ENCODE peak calls at places on chromosomes 16 and 17, in seven cellular contexts. Y is lung, M is dorsolateral prefrontal cortex, I is H1, G is SK-N-MC, E is A549, O is cardiac muscle cell. H is an unnamed sample.
A peak's percentile ranks its signal among the peaks of the same experiment; 100 is the strongest.

GRCh38 chr16:56289862-56290261 is 98.6 kb downstream of the GNAO1 start:
- DNase-seq in Y (no peak), M (no peak), I (no peak), G (no peak), E (no peak), O (no peak), H (no peak)

GRCh38 chr16:74743668-74744299 is 30.8 kb downstream of the FA2H start:
- DNase-seq in Y (peak; percentile 91), M (no peak), I (no peak), G (no peak), E (peak; percentile 99), O (peak; percentile 20), H (no peak)

GRCh38 chr17:50973557-50974494 is 107.7 kb upstream of the TOB1 start:
- DNase-seq in Y (no peak), M (no peak), I (no peak), G (no peak), E (no peak), O (no peak), H (no peak)

GRCh38 chr17:49861150-49861884 is 13.4 kb upstream of the TAC4 start:
- DNase-seq in Y (peak; percentile 43), M (peak; percentile 20), I (peak; percentile 77), G (no peak), E (peak; percentile 66), O (peak; percentile 72), H (no peak)

GRCh38 chr16:89067677-89068076 is 26.0 kb upstream of the ACSF3 start:
- DNase-seq in Y (no peak), M (no peak), I (no peak), G (no peak), E (no peak), O (peak; percentile 3), H (no peak)

GRCh38 chr17:32208436-32208835 is 57.2 kb upstream of the RHBDL3 start:
- DNase-seq in Y (no peak), M (no peak), I (no peak), G (no peak), E (no peak), O (no peak), H (no peak)

GRCh38 chr16:85746431-85747227 is 4.3 kb downstream of the C16orf74 start:
- DNase-seq in Y (no peak), M (no peak), I (no peak), G (no peak), E (peak; percentile 59), O (no peak), H (no peak)

GRCh38 chr16:27327586-27327915 is 13.8 kb downstream of the IL4R start:
- DNase-seq in Y (no peak), M (no peak), I (no peak), G (no peak), E (no peak), O (no peak), H (no peak)

GRCh38 chr16:57630931-57631845 is 2.8 kb downstream of the ADGRG1 start:
- DNase-seq in Y (no peak), M (peak; percentile 73), I (no peak), G (no peak), E (no peak), O (no peak), H (peak; percentile 9)

GRCh38 chr17:61833536-61834203 is 29.7 kb downstream of the BRIP1 start:
- DNase-seq in Y (no peak), M (no peak), I (no peak), G (no peak), E (peak; percentile 57), O (peak; percentile 73), H (no peak)

GRCh38 chr17:55652825-55653224 is 69.8 kb downstream of the TMEM100 start:
- DNase-seq in Y (no peak), M (no peak), I (no peak), G (no peak), E (peak; percentile 11), O (no peak), H (no peak)

GRCh38 chr17:72926171-72926570 is 166.3 kb downstream of the SLC39A11 start:
- DNase-seq in Y (no peak), M (no peak), I (no peak), G (no peak), E (no peak), O (no peak), H (no peak)

GRCh38 chr17:50265690-50266306 is 8.5 kb upstream of the TMEM92 start:
- DNase-seq in Y (no peak), M (no peak), I (no peak), G (no peak), E (no peak), O (no peak), H (no peak)

GRCh38 chr16:88785106-88785924 is at the start of gene PIEZO1:
- DNase-seq in Y (peak; percentile 79), M (peak; percentile 42), I (no peak), G (no peak), E (peak; percentile 70), O (peak; percentile 70), H (peak; percentile 72)

GRCh38 chr17:4101799-4102405 is 40.9 kb downstream of the ZZEF1 start:
- DNase-seq in Y (no peak), M (no peak), I (no peak), G (no peak), E (no peak), O (no peak), H (no peak)
- H3K27ac ChIP-seq in Y (peak overlapping the region; percentile 53), M (peak overlapping the region; percentile 83), I (no peak overlapping the region), G (no peak overlapping the region), E (no peak overlapping the region), O (peak overlapping the region; percentile 76), H (peak overlapping the region; percentile 71)

GRCh38 chr16:81443688-81444447 is 740 bp upstream of the CMIP start:
- DNase-seq in Y (no peak), M (no peak), I (peak; percentile 74), G (no peak), E (no peak), O (no peak), H (peak; percentile 54)
- H3K27ac ChIP-seq in Y (peak overlapping the region; percentile 17), M (peak overlapping the region; percentile 66), I (no peak overlapping the region), G (no peak overlapping the region), E (peak overlapping the region; percentile 98), O (no peak overlapping the region), H (no peak overlapping the region)

DNA sequence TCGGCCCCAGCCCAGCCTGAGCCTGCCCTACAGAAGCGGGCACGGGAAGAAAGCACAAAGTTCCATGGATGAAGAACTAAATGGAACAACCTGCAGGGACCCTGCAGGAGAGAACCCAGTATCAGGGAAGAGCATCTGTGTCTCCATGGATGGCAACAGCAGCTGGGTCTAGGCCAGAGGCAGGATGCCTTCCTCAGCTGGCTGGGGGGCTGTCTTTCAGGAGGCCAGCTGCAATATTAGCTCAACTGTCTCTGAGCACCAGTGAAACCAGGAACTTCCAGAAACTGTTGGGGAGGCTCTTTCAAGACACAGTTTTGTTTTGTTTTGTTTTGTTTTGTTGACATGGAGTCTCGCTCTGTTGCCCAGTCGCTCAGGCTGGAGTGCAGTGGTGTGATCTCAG is 7.5 kb downstream of the GPR142 start:
- DNase-seq in Y (no peak), M (no peak), I (no peak), G (no peak), E (no peak), O (no peak), H (no peak)
- H3K27ac ChIP-seq in Y (no peak overlapping the region), M (peak overlapping the region; percentile 95), I (no peak overlapping the region), G (no peak overlapping the region), E (no peak overlapping the region), O (no peak overlapping the region), H (no peak overlapping the region)

DNA sequence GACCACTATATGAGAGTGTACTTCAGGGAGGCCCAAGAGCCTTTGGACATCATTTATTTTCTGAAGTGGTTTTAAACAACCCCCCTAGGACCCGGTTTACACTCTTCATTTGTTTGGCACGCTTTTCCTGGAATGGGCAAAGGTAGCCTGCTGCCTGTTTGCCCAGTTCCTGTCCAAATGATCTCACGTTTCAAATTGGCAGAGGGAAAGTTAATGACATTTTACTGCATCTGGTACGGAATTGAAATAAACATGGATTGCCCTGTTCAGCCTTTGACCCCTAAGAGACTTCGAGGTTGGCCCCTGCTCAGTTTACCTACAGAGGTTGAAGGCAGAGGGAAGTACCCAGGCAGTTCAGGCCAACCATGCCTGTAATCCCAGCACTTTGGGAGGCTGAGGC is 5.8 kb upstream of the RPRML start:
- DNase-seq in Y (no peak), M (no peak), I (no peak), G (no peak), E (no peak), O (no peak), H (no peak)
- H3K27ac ChIP-seq in Y (no peak overlapping the region), M (no peak overlapping the region), I (no peak overlapping the region), G (no peak overlapping the region), E (no peak overlapping the region), O (no peak overlapping the region), H (peak overlapping the region; percentile 28)

DNA sequence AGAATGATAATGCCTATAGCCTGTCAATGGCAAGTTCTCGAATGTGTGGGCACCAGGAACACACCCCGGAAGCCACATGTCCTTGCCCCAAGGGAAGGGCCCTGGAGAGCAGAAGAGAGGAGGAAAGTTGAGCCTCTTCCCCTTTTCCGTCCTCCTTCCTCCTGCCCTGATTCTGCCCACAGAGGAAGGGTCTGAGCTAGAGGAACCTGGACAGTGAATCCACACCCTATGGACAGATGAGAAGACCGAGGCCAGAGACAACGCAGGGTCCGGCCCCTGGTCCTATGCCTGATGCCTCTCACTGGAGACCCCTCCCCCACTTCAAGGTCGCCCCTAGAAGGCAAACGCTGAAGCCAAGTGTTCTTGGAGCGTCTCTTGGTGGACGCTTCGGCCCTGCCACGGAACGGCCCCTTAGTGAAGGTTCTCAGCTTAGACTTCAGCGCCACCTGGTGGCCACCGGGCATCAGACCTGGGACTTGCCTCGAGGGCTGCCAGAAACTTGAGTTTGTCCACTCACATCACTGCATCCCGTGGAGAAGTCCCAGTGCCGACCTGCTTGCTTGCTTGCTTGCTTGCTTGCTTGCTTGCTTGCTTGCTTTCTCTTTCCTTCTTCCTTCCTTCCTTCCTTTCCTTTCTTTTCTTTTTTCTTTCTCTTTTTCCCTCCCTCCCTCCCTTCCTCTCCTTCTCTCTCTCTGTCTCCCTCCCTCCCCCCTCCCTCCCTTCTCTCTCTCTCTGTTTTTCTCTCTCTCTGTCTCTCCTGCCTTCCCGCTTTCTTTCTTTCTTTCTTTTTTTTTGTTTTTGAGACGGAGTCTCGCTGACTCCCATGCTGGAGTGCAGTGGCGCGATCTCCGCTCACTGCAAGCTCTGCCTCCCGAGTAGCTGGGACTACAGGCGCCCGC is 20.6 kb upstream of the SPNS3 start:
- DNase-seq in Y (peak; percentile 90), M (peak; percentile 95), I (peak; percentile 99), G (peak; percentile 24), E (peak; percentile 91), O (peak; percentile 94), H (peak; percentile 95)
- H3K27ac ChIP-seq in Y (no peak overlapping the region), M (no peak overlapping the region), I (no peak overlapping the region), G (no peak overlapping the region), E (no peak overlapping the region), O (no peak overlapping the region), H (no peak overlapping the region)

DNA sequence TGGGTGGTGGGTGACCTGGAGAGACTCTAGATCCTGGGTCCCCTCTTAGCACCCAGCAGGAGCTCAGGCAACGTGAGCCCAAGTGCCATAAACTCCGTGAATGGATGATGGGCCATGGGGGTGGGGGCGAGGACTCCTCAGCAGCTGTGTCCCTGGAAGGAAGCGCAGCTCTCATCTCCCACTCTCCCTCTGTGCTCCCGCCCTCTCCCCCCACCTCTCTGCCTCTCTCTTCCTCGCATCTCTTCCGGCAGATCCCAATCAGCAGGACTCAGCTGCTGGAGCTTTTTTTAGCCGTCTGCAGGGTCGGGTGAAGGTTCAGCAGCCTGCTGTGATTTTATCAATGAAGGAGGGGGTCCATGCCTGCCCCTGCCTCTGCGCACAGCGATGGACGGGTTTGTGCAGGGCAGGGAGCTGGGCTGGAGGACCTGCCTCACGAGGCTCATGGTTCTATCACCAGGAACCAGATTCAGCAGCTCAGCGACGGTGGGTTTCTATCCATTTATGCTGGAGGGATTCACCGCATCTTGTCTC is 8.3 kb downstream of the CCR7 start:
- DNase-seq in Y (peak; percentile 28), M (peak; percentile 71), I (no peak), G (no peak), E (no peak), O (peak; percentile 50), H (no peak)
- H3K27ac ChIP-seq in Y (no peak overlapping the region), M (peak overlapping the region; percentile 71), I (no peak overlapping the region), G (no peak overlapping the region), E (peak overlapping the region; percentile 99), O (no peak overlapping the region), H (peak overlapping the region; percentile 43)

H was measured in heart right ventricle.